ENCODE peak calls at places on chromosome 14, in eight cellular contexts. One of them, this sample, is unnamed.

GRCh38 chr14:64971890-64972785 is at the start of gene RAB15:
- DNase-seq in hepatocyte: peak; percentile 72
- DNase-seq in neural progenitor cell: peak; percentile 72
- DNase-seq in keratinocyte: no peak
- DNase-seq in mammary epithelial cell: peak; percentile 20
- DNase-seq in fibroblast of lung: no peak
- DNase-seq in astrocyte: no peak
- DNase-seq in H1: no peak
- DNase-seq in this sample: peak; percentile 14

GRCh38 chr14:74547331-74547927 is 53.9 kb downstream of the ISCA2 start:
- DNase-seq in astrocyte: no peak
- DNase-seq in keratinocyte: no peak
- DNase-seq in neural progenitor cell: peak; percentile 44
- DNase-seq in fibroblast of lung: no peak
- DNase-seq in mammary epithelial cell: no peak
- DNase-seq in hepatocyte: no peak
- DNase-seq in H1: no peak
- DNase-seq in this sample: no peak

GRCh38 chr14:89479802-89480201 is 62.8 kb upstream of the FOXN3 start:
- DNase-seq in neural progenitor cell: no peak
- DNase-seq in mammary epithelial cell: peak; percentile 63
- DNase-seq in hepatocyte: no peak
- DNase-seq in astrocyte: peak; percentile 34
- DNase-seq in H1: no peak
- DNase-seq in fibroblast of lung: peak; percentile 9
- DNase-seq in keratinocyte: peak; percentile 48
- DNase-seq in this sample: no peak

GRCh38 chr14:45135181-45135580 is 549 bp upstream of the FANCM start:
- DNase-seq in keratinocyte: no peak
- DNase-seq in astrocyte: peak; percentile 44
- DNase-seq in fibroblast of lung: peak; percentile 51
- DNase-seq in H1: no peak
- DNase-seq in neural progenitor cell: peak; percentile 10
- DNase-seq in hepatocyte: peak; percentile 8
- DNase-seq in mammary epithelial cell: no peak
- DNase-seq in this sample: peak; percentile 33

GRCh38 chr14:70660967-70661871 is 19.5 kb downstream of the TTC9 start:
- DNase-seq in astrocyte: no peak
- DNase-seq in mammary epithelial cell: no peak
- DNase-seq in keratinocyte: no peak
- DNase-seq in H1: no peak
- DNase-seq in hepatocyte: no peak
- DNase-seq in neural progenitor cell: no peak
- DNase-seq in fibroblast of lung: no peak
- DNase-seq in this sample: peak; percentile 82

GRCh38 chr14:70317091-70317968 is 42.2 kb downstream of the COX16 start:
- DNase-seq in H1: no peak
- DNase-seq in keratinocyte: no peak
- DNase-seq in astrocyte: no peak
- DNase-seq in fibroblast of lung: no peak
- DNase-seq in neural progenitor cell: peak; percentile 24
- DNase-seq in mammary epithelial cell: no peak
- DNase-seq in hepatocyte: no peak
- DNase-seq in this sample: no peak

GRCh38 chr14:50000215-50001145 is 107.6 kb downstream of the ARF6 start:
- DNase-seq in mammary epithelial cell: peak; percentile 87
- DNase-seq in keratinocyte: no peak
- DNase-seq in neural progenitor cell: peak; percentile 23
- DNase-seq in astrocyte: peak; percentile 93
- DNase-seq in H1: peak; percentile 55
- DNase-seq in hepatocyte: peak; percentile 82
- DNase-seq in fibroblast of lung: peak; percentile 71
- DNase-seq in this sample: peak; percentile 93

GRCh38 chr14:20597108-20597507 is 5.9 kb upstream of the RNASE12 start:
- DNase-seq in fibroblast of lung: no peak
- DNase-seq in astrocyte: no peak
- DNase-seq in neural progenitor cell: no peak
- DNase-seq in H1: no peak
- DNase-seq in keratinocyte: no peak
- DNase-seq in mammary epithelial cell: no peak
- DNase-seq in hepatocyte: no peak
- DNase-seq in this sample: no peak

GRCh38 chr14:101350710-101351109 is 210.6 kb upstream of the DIO3 start:
- DNase-seq in fibroblast of lung: no peak
- DNase-seq in hepatocyte: no peak
- DNase-seq in keratinocyte: no peak
- DNase-seq in H1: no peak
- DNase-seq in mammary epithelial cell: no peak
- DNase-seq in astrocyte: no peak
- DNase-seq in neural progenitor cell: no peak
- DNase-seq in this sample: no peak

GRCh38 chr14:60981626-60982455 is 796 bp downstream of the SLC38A6 start:
- DNase-seq in hepatocyte: peak; percentile 76
- DNase-seq in astrocyte: peak; percentile 89
- DNase-seq in H1: no peak
- DNase-seq in fibroblast of lung: peak; percentile 85
- DNase-seq in neural progenitor cell: peak; percentile 19
- DNase-seq in keratinocyte: no peak
- DNase-seq in mammary epithelial cell: peak; percentile 70
- DNase-seq in this sample: no peak

GRCh38 chr14:61586539-61587396 is 108.5 kb upstream of the HIF1A start:
- DNase-seq in mammary epithelial cell: peak; percentile 37
- DNase-seq in neural progenitor cell: no peak
- DNase-seq in astrocyte: peak; percentile 63
- DNase-seq in H1: peak; percentile 13
- DNase-seq in hepatocyte: no peak
- DNase-seq in keratinocyte: no peak
- DNase-seq in fibroblast of lung: peak; percentile 73
- DNase-seq in this sample: no peak

GRCh38 chr14:75249251-75249957 is 29.2 kb upstream of the FOS start:
- DNase-seq in neural progenitor cell: peak; percentile 21
- DNase-seq in keratinocyte: no peak
- DNase-seq in H1: no peak
- DNase-seq in mammary epithelial cell: no peak
- DNase-seq in hepatocyte: no peak
- DNase-seq in astrocyte: peak; percentile 34
- DNase-seq in fibroblast of lung: no peak
- DNase-seq in this sample: peak; percentile 97

GRCh38 chr14:33512201-33512600 is 438.7 kb downstream of the EGLN3 start:
- DNase-seq in astrocyte: peak; percentile 76
- DNase-seq in keratinocyte: no peak
- DNase-seq in H1: no peak
- DNase-seq in mammary epithelial cell: peak; percentile 6
- DNase-seq in fibroblast of lung: peak; percentile 61
- DNase-seq in neural progenitor cell: no peak
- DNase-seq in hepatocyte: no peak
- DNase-seq in this sample: no peak

GRCh38 chr14:64337901-64338615 is 43.9 kb upstream of the ESR2 start:
- DNase-seq in astrocyte: peak; percentile 44
- DNase-seq in fibroblast of lung: peak; percentile 54
- DNase-seq in hepatocyte: peak; percentile 88
- DNase-seq in keratinocyte: no peak
- DNase-seq in mammary epithelial cell: peak; percentile 66
- DNase-seq in neural progenitor cell: peak; percentile 91
- DNase-seq in H1: peak; percentile 88
- DNase-seq in this sample: peak; percentile 57

DNA sequence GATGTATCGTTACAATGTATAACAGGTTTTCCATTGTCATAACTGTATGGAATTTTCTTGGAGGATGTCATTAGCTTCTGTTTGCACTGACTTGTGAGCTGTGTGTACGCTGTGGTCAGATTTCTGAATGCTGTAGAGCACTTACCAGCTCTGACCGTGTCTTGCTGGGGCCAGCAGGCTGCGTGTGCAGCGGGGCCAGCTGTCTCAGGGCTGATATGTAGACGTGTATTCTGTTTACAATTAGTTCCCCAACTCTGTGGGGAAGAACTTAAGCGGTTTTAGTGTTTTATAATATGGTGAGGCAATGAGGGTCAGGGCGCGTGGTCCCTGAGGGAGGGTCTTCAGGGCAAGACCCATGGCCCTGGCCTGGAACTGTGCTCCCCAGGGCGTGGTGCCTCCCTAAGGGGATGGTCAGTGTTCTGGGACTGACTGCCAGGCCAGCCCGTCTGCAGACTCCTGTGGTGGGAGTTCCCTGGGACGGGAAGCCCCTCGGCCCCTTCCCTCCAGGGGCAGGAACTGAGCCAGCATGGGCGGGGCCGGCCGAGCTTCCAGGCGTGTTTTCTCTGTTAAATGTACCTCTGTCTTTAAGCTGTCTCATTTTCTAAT is 18.7 kb downstream of the XRCC3 start:
- DNase-seq in hepatocyte: no peak
- DNase-seq in mammary epithelial cell: no peak
- DNase-seq in astrocyte: peak; percentile 21
- DNase-seq in fibroblast of lung: peak; percentile 90
- DNase-seq in H1: no peak
- DNase-seq in keratinocyte: no peak
- DNase-seq in neural progenitor cell: no peak
- DNase-seq in this sample: peak; percentile 36
- H3K4me1 ChIP-seq in hepatocyte: peaks cover 27% of the 10 kb centered on the region
- H3K4me1 ChIP-seq in mammary epithelial cell: peaks cover 7% of the 10 kb centered on the region
- H3K4me1 ChIP-seq in astrocyte: peaks cover 17% of the 10 kb centered on the region
- H3K4me1 ChIP-seq in fibroblast of lung: peaks cover 19% of the 10 kb centered on the region
- H3K4me1 ChIP-seq in H1: no peaks in the 10 kb centered on the region
- H3K4me1 ChIP-seq in keratinocyte: peaks cover 27% of the 10 kb centered on the region
- H3K4me1 ChIP-seq in neural progenitor cell: peaks cover 4% of the 10 kb centered on the region
- H3K4me1 ChIP-seq in this sample: peaks cover 95% of the 10 kb centered on the region

GRCh38 chr14:93322886-93323596 is 9.8 kb downstream of the BTBD7 start:
- DNase-seq in keratinocyte: no peak
- DNase-seq in fibroblast of lung: no peak
- DNase-seq in neural progenitor cell: no peak
- DNase-seq in mammary epithelial cell: no peak
- DNase-seq in astrocyte: no peak
- DNase-seq in H1: no peak
- DNase-seq in hepatocyte: no peak
- DNase-seq in this sample: no peak

GRCh38 chr14:93329965-93330608 is 2.7 kb downstream of the BTBD7 start:
- DNase-seq in astrocyte: no peak
- DNase-seq in keratinocyte: no peak
- DNase-seq in neural progenitor cell: no peak
- DNase-seq in fibroblast of lung: no peak
- DNase-seq in hepatocyte: peak; percentile 19
- DNase-seq in H1: no peak
- DNase-seq in mammary epithelial cell: no peak
- DNase-seq in this sample: no peak

GRCh38 chr14:93323597-93323992 is 9.2 kb downstream of the BTBD7 start:
- DNase-seq in mammary epithelial cell: no peak
- DNase-seq in hepatocyte: no peak
- DNase-seq in keratinocyte: no peak
- DNase-seq in neural progenitor cell: no peak
- DNase-seq in astrocyte: no peak
- DNase-seq in fibroblast of lung: no peak
- DNase-seq in H1: no peak
- DNase-seq in this sample: no peak

GRCh38 chr14:93328546-93328945 is 4.3 kb downstream of the BTBD7 start:
- DNase-seq in astrocyte: no peak
- DNase-seq in mammary epithelial cell: no peak
- DNase-seq in H1: no peak
- DNase-seq in keratinocyte: no peak
- DNase-seq in fibroblast of lung: no peak
- DNase-seq in hepatocyte: no peak
- DNase-seq in neural progenitor cell: no peak
- DNase-seq in this sample: no peak

DNA sequence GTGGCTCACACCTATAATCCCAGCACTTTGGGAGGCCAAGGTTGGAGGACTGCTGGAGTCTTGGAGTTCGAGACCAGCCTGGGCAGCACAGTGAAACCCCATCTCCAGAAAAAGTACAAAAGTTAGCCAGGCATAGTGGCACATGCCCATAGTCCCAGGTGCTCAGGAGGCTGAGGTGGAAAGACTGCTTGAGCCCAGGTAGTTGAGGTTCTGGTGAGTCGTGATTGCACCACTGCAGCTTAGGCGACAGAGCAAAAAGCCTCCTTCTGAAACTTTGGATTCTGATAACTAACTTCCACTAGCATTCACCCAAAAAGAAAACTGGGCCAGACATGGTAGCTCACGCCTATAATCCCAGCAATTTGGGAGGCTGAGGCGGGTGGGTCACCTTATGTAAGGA is 6.6 kb downstream of the BTBD7 start:
- DNase-seq in H1: no peak
- DNase-seq in hepatocyte: no peak
- DNase-seq in astrocyte: no peak
- DNase-seq in neural progenitor cell: no peak
- DNase-seq in mammary epithelial cell: peak; percentile 33
- DNase-seq in keratinocyte: no peak
- DNase-seq in fibroblast of lung: no peak
- DNase-seq in this sample: no peak
- H4K20me1 ChIP-seq in H1: peaks cover 2% of the 10 kb centered on the region
- H4K20me1 ChIP-seq in hepatocyte: peaks cover 85% of the 10 kb centered on the region
- H4K20me1 ChIP-seq in astrocyte: peaks cover 89% of the 10 kb centered on the region
- H4K20me1 ChIP-seq in neural progenitor cell: peaks cover 79% of the 10 kb centered on the region
- H4K20me1 ChIP-seq in mammary epithelial cell: no peaks in the 10 kb centered on the region
- H4K20me1 ChIP-seq in keratinocyte: peaks cover 4% of the 10 kb centered on the region
- H4K20me1 ChIP-seq in fibroblast of lung: no peaks in the 10 kb centered on the region
- H4K20me1 ChIP-seq in this sample: peaks cover 20% of the 10 kb centered on the region

GRCh38 chr14:68285421-68286179 is 466.0 kb downstream of the RAD51B start:
- DNase-seq in H1: no peak
- DNase-seq in fibroblast of lung: no peak
- DNase-seq in astrocyte: no peak
- DNase-seq in mammary epithelial cell: no peak
- DNase-seq in neural progenitor cell: no peak
- DNase-seq in keratinocyte: no peak
- DNase-seq in hepatocyte: no peak
- DNase-seq in this sample: peak; percentile 79
- H2AFZ ChIP-seq in H1: no peak overlapping the region
- H2AFZ ChIP-seq in fibroblast of lung: no peak overlapping the region
- H2AFZ ChIP-seq in astrocyte: no peak overlapping the region
- H2AFZ ChIP-seq in mammary epithelial cell: no peak overlapping the region
- H2AFZ ChIP-seq in neural progenitor cell: no peak overlapping the region
- H2AFZ ChIP-seq in keratinocyte: no peak overlapping the region
- H2AFZ ChIP-seq in hepatocyte: peak overlapping the region; percentile 1
- H2AFZ ChIP-seq in this sample: peak overlapping the region; percentile 31

DNA sequence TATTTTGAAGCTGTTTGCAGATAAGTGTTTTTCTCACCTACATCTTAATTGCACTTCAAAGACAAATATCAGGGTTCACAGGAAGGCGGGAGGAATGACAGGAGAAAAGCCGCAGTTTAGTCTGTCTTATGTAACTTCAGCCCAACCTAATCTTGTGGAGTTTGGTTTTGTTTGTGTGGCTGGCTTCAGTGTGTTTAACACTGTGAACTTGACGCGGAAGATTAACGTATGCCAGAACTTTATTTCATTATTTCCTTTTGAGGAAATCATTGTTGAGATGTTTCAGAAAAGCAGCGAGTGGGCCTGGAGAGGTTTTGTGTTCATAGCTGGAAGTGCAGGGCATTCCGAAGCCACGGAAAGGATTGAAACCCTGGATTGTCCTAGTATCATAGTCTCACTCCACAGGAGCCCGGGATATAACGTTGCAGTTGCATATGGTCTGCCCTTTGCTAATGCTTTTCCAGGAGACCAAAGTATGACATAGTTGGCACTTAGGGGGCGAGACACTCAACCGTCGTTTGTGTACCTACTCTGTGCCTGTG is 2.0 kb downstream of the PELI2 start:
- DNase-seq in neural progenitor cell: peak; percentile 45
- DNase-seq in keratinocyte: no peak
- DNase-seq in mammary epithelial cell: no peak
- DNase-seq in H1: no peak
- DNase-seq in fibroblast of lung: peak; percentile 70
- DNase-seq in astrocyte: no peak
- DNase-seq in hepatocyte: peak; percentile 29
- DNase-seq in this sample: no peak
- H3K4me1 ChIP-seq in neural progenitor cell: peaks cover 26% of the 10 kb centered on the region
- H3K4me1 ChIP-seq in keratinocyte: peaks cover 2% of the 10 kb centered on the region
- H3K4me1 ChIP-seq in mammary epithelial cell: peaks cover 10% of the 10 kb centered on the region
- H3K4me1 ChIP-seq in H1: peaks cover 7% of the 10 kb centered on the region
- H3K4me1 ChIP-seq in fibroblast of lung: peaks cover 13% of the 10 kb centered on the region
- H3K4me1 ChIP-seq in astrocyte: peaks cover 18% of the 10 kb centered on the region
- H3K4me1 ChIP-seq in hepatocyte: peaks cover 14% of the 10 kb centered on the region
- H3K4me1 ChIP-seq in this sample: peaks cover 4% of the 10 kb centered on the region